ENCODE peak calls at places on chromosomes 3 and 15, in eight cellular contexts. Y, J, B, E, X, R, W and F are unnamed samples.

GRCh38 chr3:50100956-50101845 is 12.5 kb downstream of the RBM5 start:
- DNase-seq in X (no peak), J (no peak), W (no peak), R (no peak), E (peak; percentile 66), B (no peak), Y (no peak), F (no peak)

GRCh38 chr3:12451481-12451880 is 32.8 kb upstream of the TSEN2 start:
- DNase-seq in X (no peak), W (no peak), Y (no peak), R (no peak), J (no peak), E (no peak), B (no peak), F (no peak)

GRCh38 chr3:87167634-87168456 is 59.3 kb upstream of the CHMP2B start:
- DNase-seq in B (no peak), E (peak; percentile 20), Y (peak; percentile 41), W (peak; percentile 46), X (no peak), R (peak; percentile 40), J (no peak), F (no peak)

GRCh38 chr3:158794936-158795518 is 6.8 kb upstream of the MFSD1 start:
- DNase-seq in B (no peak), R (no peak), W (peak; percentile 31), E (peak; percentile 59), J (no peak), X (no peak), Y (no peak), F (no peak)

GRCh38 chr15:68601206-68602197 is 22.7 kb downstream of the CORO2B start:
- DNase-seq in J (no peak), X (no peak), R (no peak), W (no peak), Y (no peak), B (no peak), E (no peak), F (no peak)

GRCh38 chr15:36798366-36798765 is 218.9 kb downstream of the CDIN1 start:
- DNase-seq in B (no peak), W (no peak), R (no peak), E (peak; percentile 63), Y (no peak), J (no peak), X (no peak), F (no peak)

GRCh38 chr15:75844629-75845390 is 1.6 kb downstream of the UBE2Q2 start:
- DNase-seq in X (no peak), J (no peak), W (no peak), E (no peak), Y (no peak), R (no peak), B (no peak), F (no peak)

GRCh38 chr3:98726084-98726483 is 37.1 kb upstream of the ST3GAL6 start:
- DNase-seq in B (no peak), E (peak; percentile 68), X (no peak), J (no peak), R (no peak), Y (no peak), W (no peak), F (no peak)

GRCh38 chr3:34534013-34534412 is 735.6 kb downstream of the PDCD6IP start:
- DNase-seq in E (no peak), R (no peak), Y (no peak), W (no peak), J (no peak), X (no peak), B (no peak), F (no peak)

GRCh38 chr3:170027691-170028102 is 10.1 kb upstream of the GPR160 start:
- DNase-seq in X (no peak), W (no peak), E (no peak), R (no peak), J (no peak), Y (no peak), B (no peak), F (no peak)

GRCh38 chr3:125381743-125382142 is 6.6 kb upstream of the ZNF148 start:
- DNase-seq in Y (no peak), J (no peak), B (no peak), X (peak; percentile 27), R (no peak), E (peak; percentile 81), W (no peak), F (no peak)

GRCh38 chr3:120855665-120856437 is 52.2 kb upstream of the STXBP5L start:
- DNase-seq in B (no peak), E (peak; percentile 74), Y (no peak), X (no peak), W (no peak), J (peak; percentile 85), R (no peak), F (peak; percentile 86)

GRCh38 chr3:53525765-53526761 is 31.7 kb downstream of the CACNA1D start:
- DNase-seq in R (peak; percentile 17), Y (no peak), X (no peak), W (no peak), E (no peak), J (peak; percentile 91), B (no peak), F (no peak)

GRCh38 chr3:170811928-170812591 is 57.9 kb downstream of the RPL22L1 start:
- DNase-seq in J (peak; percentile 82), W (peak; percentile 78), X (peak; percentile 11), Y (peak; percentile 74), R (peak; percentile 70), B (peak; percentile 52), E (peak; percentile 78), F (no peak)

GRCh38 chr15:57962887-57963286 is 102.6 kb downstream of the ALDH1A2 start:
- DNase-seq in X (no peak), B (no peak), Y (no peak), J (no peak), R (no peak), E (no peak), W (no peak), F (no peak)

GRCh38 chr3:37964716-37965115 is 25.9 kb upstream of the VILL start:
- DNase-seq in J (no peak), W (no peak), Y (no peak), B (no peak), X (no peak), E (no peak), R (no peak), F (no peak)

GRCh38 chr15:77031376-77032050 is 36.6 kb downstream of the PSTPIP1 start:
- DNase-seq in J (peak; percentile 59), X (peak; percentile 47), R (peak; percentile 10), E (peak; percentile 44), W (no peak), B (peak; percentile 39), Y (peak; percentile 4), F (peak; percentile 78)

GRCh38 chr3:169091196-169091595 is 572.3 kb downstream of the MECOM start:
- DNase-seq in Y (no peak), E (peak; percentile 76), X (no peak), B (no peak), R (no peak), W (no peak), J (no peak), F (no peak)

GRCh38 chr15:38658431-38658830 is 93.8 kb upstream of the RASGRP1 start:
- DNase-seq in B (no peak), J (no peak), X (no peak), R (no peak), Y (no peak), W (no peak), E (no peak), F (no peak)

GRCh38 chr15:50977157-50977556 is 68.7 kb downstream of the AP4E1 start:
- DNase-seq in B (no peak), X (no peak), Y (no peak), R (no peak), J (no peak), W (no peak), E (peak; percentile 54), F (no peak)

GRCh38 chr3:502486-502885 is 305.9 kb downstream of the CHL1 start:
- DNase-seq in B (no peak), E (no peak), W (no peak), Y (no peak), X (no peak), J (no peak), R (no peak), F (no peak)
- TF ChIP-seq CTCF in B (no peak), E (no peak), W (no peak), Y (no peak), X (no peak), J (no peak), R (no peak), F (no peak)

GRCh38 chr3:23575697-23576096 is 230.1 kb upstream of the UBE2E1 start:
- DNase-seq in E (peak; percentile 71), X (no peak), R (no peak), B (no peak), Y (no peak), J (no peak), W (no peak), F (no peak)

GRCh38 chr3:23573827-23574226 is 231.9 kb upstream of the UBE2E1 start:
- DNase-seq in R (no peak), W (no peak), B (no peak), J (no peak), Y (no peak), E (no peak), X (no peak), F (no peak)

GRCh38 chr3:23580337-23580736 is 225.4 kb upstream of the UBE2E1 start:
- DNase-seq in Y (no peak), B (no peak), W (no peak), E (peak; percentile 87), X (no peak), J (no peak), R (no peak), F (no peak)

DNA sequence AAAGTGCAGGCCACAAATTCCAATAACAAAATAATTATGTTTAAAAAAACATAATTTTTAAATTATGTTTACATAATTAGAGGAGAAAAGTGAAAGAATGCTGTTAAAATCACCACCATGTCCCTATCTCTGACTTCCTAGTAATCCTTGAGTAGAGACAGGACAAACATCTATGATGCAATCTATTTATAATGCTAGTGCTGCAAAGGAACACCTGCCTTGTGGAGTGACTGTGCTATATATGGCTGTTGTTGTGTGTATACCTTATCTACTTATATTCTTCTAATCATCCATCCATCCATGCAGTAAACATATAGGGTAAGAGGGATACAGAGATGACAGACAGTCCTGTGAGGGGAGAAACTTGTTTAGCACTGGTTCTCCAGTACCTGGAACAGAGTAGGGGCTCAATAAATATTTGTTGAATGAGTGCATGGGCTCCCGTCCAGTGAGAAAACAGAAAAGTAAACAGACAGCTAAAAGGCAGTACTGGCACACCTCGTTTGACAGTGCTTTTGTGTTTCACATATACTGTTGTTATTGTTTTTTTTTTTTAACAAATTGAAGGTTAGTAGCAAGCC is 229.3 kb upstream of the UBE2E1 start:
- DNase-seq in J (no peak), R (no peak), B (no peak), W (no peak), Y (no peak), X (no peak), E (no peak), F (no peak)
- TF ChIP-seq CTCF in J (no peak), R (no peak), B (no peak), W (no peak), Y (no peak), X (no peak), E (no peak), F (no peak)

GRCh38 chr3:119322021-119322522 is 27.9 kb downstream of the ARHGAP31 start:
- DNase-seq in R (no peak), J (no peak), Y (no peak), X (no peak), E (peak; percentile 47), B (no peak), W (no peak), F (no peak)
- TF ChIP-seq CTCF in R (no peak), J (no peak), Y (no peak), X (no peak), E (no peak), B (no peak), W (no peak), F (no peak)

GRCh38 chr15:53586815-53587214 is 172.6 kb downstream of the WDR72 start:
- DNase-seq in R (peak; percentile 65), B (peak; percentile 40), X (no peak), Y (peak; percentile 85), E (no peak), J (peak; percentile 57), W (peak; percentile 28), F (no peak)
- TF ChIP-seq CTCF in R (peak; percentile 61), B (peak; percentile 37), X (peak; percentile 71), Y (peak; percentile 85), E (no peak), J (no peak), W (peak; percentile 74), F (peak; percentile 65)